ENCODE peak calls at places on chromosomes 5 and 9, in six cellular contexts. P is uterus, U is mammary epithelial cell, S is psoas muscle, M is A549, R is kidney. Z is an unnamed sample.

GRCh38 chr5:68942169-68942568 is 151.6 kb upstream of the SLC30A5 start:
- DNase-seq in R (no peak), U (no peak), M (no peak), S (no peak), P (no peak), Z (no peak)

GRCh38 chr5:143341807-143342570 is 61.5 kb downstream of the NR3C1 start:
- DNase-seq in M (peak; percentile 54), S (no peak), U (peak; percentile 73), R (no peak), P (no peak), Z (no peak)

GRCh38 chr5:98769256-98770157 is 4.0 kb upstream of the RGMB start:
- DNase-seq in M (peak; percentile 16), S (peak; percentile 35), R (peak; percentile 79), P (peak; percentile 42), U (no peak), Z (peak; percentile 50)

GRCh38 chr5:75265731-75266130 is 29.1 kb upstream of the ANKRD31 start:
- DNase-seq in M (peak; percentile 50), S (no peak), R (no peak), U (peak; percentile 33), P (no peak), Z (no peak)

GRCh38 chr9:121463026-121463827 is 36.4 kb downstream of the GGTA1 start:
- DNase-seq in U (no peak), S (peak; percentile 46), P (peak; percentile 31), R (no peak), M (peak; percentile 30), Z (no peak)

GRCh38 chr9:113574381-113575262 is 111.1 kb downstream of the RGS3 start:
- DNase-seq in U (peak; percentile 89), M (no peak), P (peak; percentile 8), S (no peak), R (peak; percentile 78), Z (peak; percentile 27)

GRCh38 chr5:43312699-43313034 is 545 bp downstream of the HMGCS1 start:
- DNase-seq in R (no peak), S (no peak), P (no peak), U (no peak), M (no peak), Z (no peak)

GRCh38 chr9:136910197-136910900 is 24.0 kb downstream of the TRAF2 start:
- DNase-seq in S (no peak), P (no peak), U (no peak), M (no peak), R (no peak), Z (no peak)

GRCh38 chr5:95526871-95527270 is 27.9 kb downstream of the SKIC3 start:
- DNase-seq in R (no peak), S (no peak), M (no peak), U (no peak), P (no peak), Z (no peak)

GRCh38 chr9:120715331-120715924 is 1.2 kb upstream of the MEGF9 start:
- DNase-seq in U (no peak), R (peak; percentile 88), S (peak; percentile 71), P (peak; percentile 73), M (peak; percentile 56), Z (peak; percentile 65)

GRCh38 chr5:170913573-170913972 is 51.8 kb downstream of the RANBP17 start:
- DNase-seq in U (no peak), R (no peak), S (no peak), M (no peak), P (no peak), Z (no peak)

GRCh38 chr9:71729816-71730526 is 38.3 kb downstream of the CEMIP2 start:
- DNase-seq in P (no peak), U (peak; percentile 78), M (no peak), R (no peak), S (no peak), Z (no peak)

GRCh38 chr5:61409568-61409967 is 77.5 kb downstream of the ZSWIM6 start:
- DNase-seq in M (peak; percentile 91), U (peak; percentile 88), R (no peak), P (no peak), S (no peak), Z (no peak)

GRCh38 chr5:122262107-122262506 is 49.9 kb upstream of the SNCAIP start:
- DNase-seq in R (no peak), S (no peak), P (no peak), U (peak; percentile 21), M (no peak), Z (no peak)

GRCh38 chr9:37619806-37620205 is 27.4 kb upstream of the TOMM5 start:
- DNase-seq in M (no peak), P (no peak), S (no peak), U (no peak), R (no peak), Z (no peak)

GRCh38 chr5:73030995-73031394 is 75.2 kb downstream of the FCHO2 start:
- DNase-seq in M (peak; percentile 31), R (no peak), P (no peak), U (peak; percentile 84), S (no peak), Z (no peak)

GRCh38 chr5:36740259-36740898 is 134.0 kb downstream of the SLC1A3 start:
- DNase-seq in S (no peak), M (no peak), U (no peak), R (no peak), P (no peak), Z (no peak)

GRCh38 chr5:151284392-151284967 is 19.1 kb downstream of the SLC36A3 start:
- DNase-seq in S (no peak), R (no peak), P (no peak), M (peak; percentile 33), U (no peak), Z (no peak)

GRCh38 chr5:9692576-9692975 is 62.4 kb upstream of the TAS2R1 start:
- DNase-seq in R (no peak), M (no peak), U (no peak), S (no peak), P (no peak), Z (no peak)

GRCh38 chr9:106954974-106955850 is 92.2 kb downstream of the ZNF462 start:
- DNase-seq in S (no peak), M (no peak), P (no peak), U (no peak), R (no peak), Z (no peak)

GRCh38 chr5:98927242-98927987 is 1.4 kb downstream of the CHD1 start:
- DNase-seq in U (peak; percentile 74), R (no peak), P (peak; percentile 47), S (no peak), M (peak; percentile 43), Z (peak; percentile 51)

GRCh38 chr5:91182763-91183162 is 200.4 kb downstream of the ARRDC3 start:
- DNase-seq in P (no peak), S (peak; percentile 50), U (no peak), M (no peak), R (no peak), Z (no peak)

GRCh38 chr5:172740483-172741205 is 30.4 kb downstream of the DUSP1 start:
- DNase-seq in P (peak; percentile 75), S (peak; percentile 76), R (peak; percentile 89), M (peak; percentile 80), U (peak; percentile 92), Z (no peak)

GRCh38 chr9:17462869-17463464 is 115.9 kb upstream of the SH3GL2 start:
- DNase-seq in P (peak; percentile 15), U (peak; percentile 27), M (peak; percentile 55), R (no peak), S (no peak), Z (peak; percentile 9)

GRCh38 chr5:76838481-76839261 is 11.1 kb upstream of the S100Z start:
- DNase-seq in U (no peak), P (no peak), R (no peak), M (peak; percentile 51), S (no peak), Z (no peak)

GRCh38 chr9:92875373-92875772 is 2.5 kb downstream of the ZNF484 start:
- DNase-seq in U (no peak), P (no peak), M (no peak), S (no peak), R (no peak), Z (no peak)

GRCh38 chr9:113913426-113914195 is 37.5 kb downstream of the ZNF618 start:
- DNase-seq in U (no peak), P (no peak), R (no peak), S (peak; percentile 43), M (no peak), Z (no peak)

GRCh38 chr9:126682113-126682810 is 68.5 kb downstream of the LMX1B start:
- DNase-seq in S (no peak), P (no peak), R (no peak), M (no peak), U (no peak), Z (no peak)

GRCh38 chr9:4689687-4690104 is 10.3 kb downstream of the CDC37L1 start:
- DNase-seq in U (peak; percentile 62), M (no peak), S (no peak), R (no peak), P (no peak), Z (no peak)

GRCh38 chr9:72509053-72509452 is 12.4 kb upstream of the TMC1 start:
- DNase-seq in P (no peak), U (peak; percentile 70), R (no peak), M (no peak), S (no peak), Z (no peak)

GRCh38 chr5:10636363-10637142 is 72.7 kb downstream of the ANKRD33B start:
- DNase-seq in P (no peak), M (no peak), R (no peak), U (no peak), S (no peak), Z (no peak)

GRCh38 chr5:5231576-5231975 is 91.4 kb downstream of the ADAMTS16 start:
- DNase-seq in S (no peak), P (no peak), R (no peak), M (no peak), U (no peak), Z (no peak)

GRCh38 chr5:156329197-156329611 is 2.2 kb downstream of the SGCD start:
- DNase-seq in R (no peak), M (no peak), S (peak; percentile 30), U (no peak), P (no peak), Z (no peak)

DNA sequence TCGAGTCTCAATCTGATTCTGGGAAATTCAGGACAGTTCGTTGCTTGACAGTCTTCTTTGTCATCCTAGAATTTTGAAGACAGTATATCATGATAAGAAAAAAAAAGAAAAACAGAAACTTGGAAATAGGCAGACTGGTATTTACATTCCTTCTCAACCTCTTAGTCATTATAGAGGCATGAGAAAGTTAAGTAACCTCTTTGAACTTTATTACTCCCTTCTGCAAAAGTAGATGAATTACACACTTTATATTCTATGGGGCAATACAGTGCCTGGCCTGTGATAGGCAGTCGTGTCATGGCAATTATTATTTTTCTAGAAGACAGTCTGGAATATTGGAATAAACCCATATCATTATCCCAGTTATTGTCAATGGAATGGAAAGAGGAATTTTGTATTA is 828.9 kb downstream of the TLR4 start:
- DNase-seq in M (no peak), U (peak; percentile 38), P (no peak), R (no peak), S (no peak), Z (no peak)
- TF ChIP-seq CTCF in M (no peak), U (no peak), P (no peak), R (no peak), S (no peak), Z (no peak)

GRCh38 chr5:153523196-153523595 is 32.7 kb downstream of the GRIA1 start:
- DNase-seq in P (no peak), R (no peak), U (peak; percentile 15), S (no peak), M (no peak), Z (no peak)
- H3K27ac ChIP-seq in P (no peak overlapping the region), R (no peak overlapping the region), U (no peak overlapping the region), S (no peak overlapping the region), M (no peak overlapping the region), Z (no peak overlapping the region)

GRCh38 chr5:149962040-149962439 is 1.5 kb downstream of the SLC26A2 start:
- DNase-seq in P (no peak), M (peak; percentile 80), S (no peak), U (peak; percentile 50), R (no peak), Z (no peak)
- H3K4me3 ChIP-seq in P (no peak overlapping the region), M (peak overlapping the region; percentile 81), S (no peak overlapping the region), U (no peak overlapping the region), R (no peak overlapping the region), Z (no peak overlapping the region)

GRCh38 chr5:989961-990530 is 18.6 kb upstream of the NKD2 start:
- DNase-seq in P (peak; percentile 55), U (no peak), S (peak; percentile 73), R (peak; percentile 91), M (no peak), Z (no peak)
- TF ChIP-seq CTCF in P (peak; percentile 62), U (no peak), S (peak; percentile 47), R (peak; percentile 44), M (no peak), Z (no peak)